ENCODE peak calls at places on chromosomes 1 and 21, in five cellular contexts. One of them, this sample, is unnamed.

GRCh38 chr1:172671591-172671990 is 12.7 kb downstream of the FASLG start:
- DNase-seq in stomach: no peak
- DNase-seq in GM12864: no peak
- DNase-seq in stimulated activated CD4-positive, alpha-beta T cell treated with anti-CD3 and anti-CD28 coated beads, Interleukin-15, amount 100 ng/mL, for 24 hours: no peak
- DNase-seq in upper lobe of right lung: no peak
- DNase-seq in this sample: peak; percentile 58

GRCh38 chr1:27615346-27616004 is 11.5 kb upstream of the AHDC1 start:
- DNase-seq in stomach: no peak
- DNase-seq in stimulated activated CD4-positive, alpha-beta T cell treated with anti-CD3 and anti-CD28 coated beads, Interleukin-15, amount 100 ng/mL, for 24 hours: no peak
- DNase-seq in GM12864: no peak
- DNase-seq in upper lobe of right lung: no peak
- DNase-seq in this sample: no peak

GRCh38 chr21:41869771-41870170 is 9.4 kb downstream of the PRDM15 start:
- DNase-seq in stomach: no peak
- DNase-seq in stimulated activated CD4-positive, alpha-beta T cell treated with anti-CD3 and anti-CD28 coated beads, Interleukin-15, amount 100 ng/mL, for 24 hours: no peak
- DNase-seq in upper lobe of right lung: no peak
- DNase-seq in GM12864: no peak
- DNase-seq in this sample: no peak

GRCh38 chr1:221217029-221217428 is 337.8 kb downstream of the HLX start:
- DNase-seq in stomach: no peak
- DNase-seq in GM12864: no peak
- DNase-seq in upper lobe of right lung: no peak
- DNase-seq in stimulated activated CD4-positive, alpha-beta T cell treated with anti-CD3 and anti-CD28 coated beads, Interleukin-15, amount 100 ng/mL, for 24 hours: no peak
- DNase-seq in this sample: no peak

GRCh38 chr1:200627548-200628222 is 7.1 kb upstream of the KIF14 start:
- DNase-seq in upper lobe of right lung: no peak
- DNase-seq in stimulated activated CD4-positive, alpha-beta T cell treated with anti-CD3 and anti-CD28 coated beads, Interleukin-15, amount 100 ng/mL, for 24 hours: no peak
- DNase-seq in stomach: no peak
- DNase-seq in GM12864: no peak
- DNase-seq in this sample: no peak

GRCh38 chr1:198496216-198497143 is 44.0 kb downstream of the ATP6V1G3 start:
- DNase-seq in stomach: no peak
- DNase-seq in stimulated activated CD4-positive, alpha-beta T cell treated with anti-CD3 and anti-CD28 coated beads, Interleukin-15, amount 100 ng/mL, for 24 hours: no peak
- DNase-seq in upper lobe of right lung: no peak
- DNase-seq in GM12864: no peak
- DNase-seq in this sample: peak; percentile 59

GRCh38 chr21:36705679-36706481 is 7.0 kb downstream of the SIM2 start:
- DNase-seq in stimulated activated CD4-positive, alpha-beta T cell treated with anti-CD3 and anti-CD28 coated beads, Interleukin-15, amount 100 ng/mL, for 24 hours: no peak
- DNase-seq in stomach: no peak
- DNase-seq in GM12864: no peak
- DNase-seq in upper lobe of right lung: no peak
- DNase-seq in this sample: no peak

GRCh38 chr1:3729594-3730555 is 22.4 kb upstream of the CCDC27 start:
- DNase-seq in GM12864: no peak
- DNase-seq in upper lobe of right lung: no peak
- DNase-seq in stimulated activated CD4-positive, alpha-beta T cell treated with anti-CD3 and anti-CD28 coated beads, Interleukin-15, amount 100 ng/mL, for 24 hours: no peak
- DNase-seq in stomach: no peak
- DNase-seq in this sample: no peak

GRCh38 chr1:203378529-203379271 is 27.8 kb upstream of the FMOD start:
- DNase-seq in GM12864: no peak
- DNase-seq in upper lobe of right lung: no peak
- DNase-seq in stomach: no peak
- DNase-seq in stimulated activated CD4-positive, alpha-beta T cell treated with anti-CD3 and anti-CD28 coated beads, Interleukin-15, amount 100 ng/mL, for 24 hours: no peak
- DNase-seq in this sample: peak; percentile 65

GRCh38 chr1:229148041-229148671 is 122.8 kb upstream of the RAB4A start:
- DNase-seq in stomach: peak; percentile 40
- DNase-seq in GM12864: no peak
- DNase-seq in upper lobe of right lung: no peak
- DNase-seq in stimulated activated CD4-positive, alpha-beta T cell treated with anti-CD3 and anti-CD28 coated beads, Interleukin-15, amount 100 ng/mL, for 24 hours: no peak
- DNase-seq in this sample: no peak

GRCh38 chr1:96445296-96445695 is 276.3 kb upstream of the PTBP2 start:
- DNase-seq in GM12864: no peak
- DNase-seq in upper lobe of right lung: no peak
- DNase-seq in stomach: no peak
- DNase-seq in stimulated activated CD4-positive, alpha-beta T cell treated with anti-CD3 and anti-CD28 coated beads, Interleukin-15, amount 100 ng/mL, for 24 hours: no peak
- DNase-seq in this sample: no peak

GRCh38 chr1:2474933-2475371 is 1.1 kb upstream of the PLCH2 start:
- DNase-seq in stomach: peak; percentile 26
- DNase-seq in GM12864: no peak
- DNase-seq in upper lobe of right lung: no peak
- DNase-seq in stimulated activated CD4-positive, alpha-beta T cell treated with anti-CD3 and anti-CD28 coated beads, Interleukin-15, amount 100 ng/mL, for 24 hours: no peak
- DNase-seq in this sample: no peak

GRCh38 chr21:46114963-46115362 is 17.1 kb downstream of the COL6A2 start:
- DNase-seq in stomach: no peak
- DNase-seq in stimulated activated CD4-positive, alpha-beta T cell treated with anti-CD3 and anti-CD28 coated beads, Interleukin-15, amount 100 ng/mL, for 24 hours: no peak
- DNase-seq in upper lobe of right lung: no peak
- DNase-seq in GM12864: no peak
- DNase-seq in this sample: no peak